ENCODE peak calls at places on chromosomes 6 and 20, in seven cellular contexts. J, R, M, G, K, T and W are unnamed samples.
A peak's percentile ranks its signal among the peaks of the same experiment; 100 is the strongest.

GRCh38 chr6:16270178-16270794 is 31.9 kb downstream of the GMPR start:
- DNase-seq in J (no peak), R (no peak), M (no peak), G (no peak), K (no peak), T (no peak), W (peak; percentile 87)

GRCh38 chr6:125918681-125919566 is 37.6 kb upstream of the HINT3 start:
- DNase-seq in J (no peak), R (peak; percentile 79), M (no peak), G (no peak), K (peak; percentile 35), T (peak; percentile 85), W (no peak)

GRCh38 chr20:45052698-45053440 is 48.1 kb downstream of the KCNS1 start:
- DNase-seq in J (no peak), R (no peak), M (no peak), G (no peak), K (no peak), T (peak; percentile 65), W (no peak)

GRCh38 chr6:13336553-13336952 is 8.2 kb upstream of the TBC1D7 start:
- DNase-seq in J (peak; percentile 80), R (peak; percentile 65), M (peak; percentile 80), G (peak; percentile 94), K (peak; percentile 63), T (peak; percentile 61), W (peak; percentile 94)

GRCh38 chr6:25007269-25007699 is 71.5 kb upstream of the RIPOR2 start:
- DNase-seq in J (no peak), R (no peak), M (no peak), G (no peak), K (no peak), T (no peak), W (no peak)

GRCh38 chr20:31767805-31768204 is 28.7 kb downstream of the TPX2 start:
- DNase-seq in J (no peak), R (no peak), M (no peak), G (no peak), K (no peak), T (no peak), W (no peak)

GRCh38 chr6:45655630-45656422 is 278.1 kb upstream of the SUPT3H start:
- DNase-seq in J (no peak), R (peak; percentile 99), M (peak; percentile 18), G (no peak), K (no peak), T (peak; percentile 98), W (no peak)

GRCh38 chr6:33967966-33968724 is 164.3 kb upstream of the MLN start:
- DNase-seq in J (peak; percentile 64), R (no peak), M (peak; percentile 19), G (no peak), K (no peak), T (no peak), W (peak; percentile 90)

GRCh38 chr6:166308769-166309589 is 787 bp upstream of the PRR18 start:
- DNase-seq in J (peak; percentile 38), R (no peak), M (no peak), G (no peak), K (no peak), T (no peak), W (peak; percentile 55)

GRCh38 chr6:151425561-151425960 is 26.4 kb downstream of the RMND1 start:
- DNase-seq in J (no peak), R (no peak), M (no peak), G (no peak), K (no peak), T (no peak), W (peak; percentile 61)

GRCh38 chr6:39493717-39494116 is 171.2 kb upstream of the KCNK16 start:
- DNase-seq in J (no peak), R (no peak), M (no peak), G (no peak), K (no peak), T (no peak), W (no peak)

GRCh38 chr6:141498980-141499379 is 633.7 kb upstream of the GJE1 start:
- DNase-seq in J (no peak), R (no peak), M (no peak), G (no peak), K (no peak), T (no peak), W (no peak)

GRCh38 chr6:118197539-118197938 is 290.5 kb downstream of the SLC35F1 start:
- DNase-seq in J (no peak), R (no peak), M (no peak), G (no peak), K (no peak), T (no peak), W (no peak)

GRCh38 chr6:41785689-41786450 is 1.6 kb upstream of the TOMM6 start:
- DNase-seq in J (no peak), R (no peak), M (no peak), G (peak; percentile 79), K (no peak), T (no peak), W (no peak)

GRCh38 chr6:43428112-43428570 is 800 bp downstream of the ABCC10 start:
- DNase-seq in J (no peak), R (no peak), M (peak; percentile 62), G (no peak), K (no peak), T (no peak), W (no peak)

GRCh38 chr6:4564746-4565145 is 211.5 kb upstream of the CDYL start:
- DNase-seq in J (no peak), R (no peak), M (no peak), G (no peak), K (no peak), T (no peak), W (no peak)

GRCh38 chr6:106939848-106940247 is 34.7 kb downstream of the CD24 start:
- DNase-seq in J (no peak), R (no peak), M (no peak), G (no peak), K (no peak), T (no peak), W (no peak)

GRCh38 chr20:2693286-2693995 is 861 bp downstream of the EBF4 start:
- DNase-seq in J (peak; percentile 90), R (no peak), M (peak; percentile 70), G (peak; percentile 84), K (peak; percentile 50), T (no peak), W (peak; percentile 75)

GRCh38 chr20:6660441-6660840 is 107.0 kb upstream of the BMP2 start:
- DNase-seq in J (no peak), R (no peak), M (no peak), G (no peak), K (no peak), T (no peak), W (no peak)

GRCh38 chr6:156334961-156335360 is 442.2 kb upstream of the ARID1B start:
- DNase-seq in J (no peak), R (no peak), M (no peak), G (no peak), K (no peak), T (no peak), W (no peak)

DNA sequence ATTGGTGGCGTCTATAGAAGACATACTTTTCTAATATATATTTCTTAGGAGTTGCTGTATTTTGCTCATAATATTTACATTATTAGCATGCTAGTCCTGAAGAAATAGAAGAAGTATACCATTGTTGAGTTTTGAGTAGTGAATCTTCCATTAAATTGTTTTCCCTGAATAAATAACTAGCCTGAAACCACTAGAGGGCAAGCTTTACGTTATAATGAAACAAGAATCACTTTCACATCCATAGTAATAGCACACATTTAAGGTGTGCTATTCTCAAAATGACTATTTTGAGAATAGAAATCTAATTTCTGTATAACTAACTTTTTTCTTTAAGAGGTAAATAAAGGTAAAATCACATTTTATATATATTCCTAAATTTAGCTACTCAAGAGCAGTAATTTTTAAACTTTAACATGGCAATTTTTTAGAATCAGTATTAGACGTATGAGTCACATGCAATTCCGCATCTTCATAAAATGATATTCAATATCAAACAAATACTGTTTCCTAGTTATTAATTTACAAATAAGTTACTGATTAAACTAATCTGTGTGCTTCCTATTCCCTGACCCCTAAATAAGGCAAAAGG is 213.2 kb upstream of the MANEA start:
- DNase-seq in J (peak; percentile 30), R (no peak), M (no peak), G (no peak), K (no peak), T (no peak), W (no peak)
- H3K4me3 ChIP-seq in J (no peak overlapping the region), R (no peak overlapping the region), M (no peak overlapping the region), G (no peak overlapping the region), K (no peak overlapping the region), T (no peak overlapping the region), W (no peak overlapping the region)

GRCh38 chr20:36374995-36375394 is 68.9 kb downstream of the DLGAP4 start:
- DNase-seq in J (no peak), R (no peak), M (no peak), G (no peak), K (no peak), T (no peak), W (no peak)

GRCh38 chr20:36371391-36371790 is 65.3 kb downstream of the DLGAP4 start:
- DNase-seq in J (no peak), R (no peak), M (no peak), G (no peak), K (no peak), T (no peak), W (no peak)

GRCh38 chr20:36372671-36373070 is 66.5 kb downstream of the DLGAP4 start:
- DNase-seq in J (no peak), R (no peak), M (no peak), G (no peak), K (no peak), T (no peak), W (no peak)

GRCh38 chr20:36370991-36371390 is 64.9 kb downstream of the DLGAP4 start:
- DNase-seq in J (no peak), R (no peak), M (no peak), G (no peak), K (no peak), T (no peak), W (no peak)

GRCh38 chr20:36373089-36373488 is 67.0 kb downstream of the DLGAP4 start:
- DNase-seq in J (no peak), R (no peak), M (no peak), G (no peak), K (no peak), T (no peak), W (no peak)
- H3K4me3 ChIP-seq in J (no peak overlapping the region), R (no peak overlapping the region), M (no peak overlapping the region), G (no peak overlapping the region), K (no peak overlapping the region), T (no peak overlapping the region), W (no peak overlapping the region)

DNA sequence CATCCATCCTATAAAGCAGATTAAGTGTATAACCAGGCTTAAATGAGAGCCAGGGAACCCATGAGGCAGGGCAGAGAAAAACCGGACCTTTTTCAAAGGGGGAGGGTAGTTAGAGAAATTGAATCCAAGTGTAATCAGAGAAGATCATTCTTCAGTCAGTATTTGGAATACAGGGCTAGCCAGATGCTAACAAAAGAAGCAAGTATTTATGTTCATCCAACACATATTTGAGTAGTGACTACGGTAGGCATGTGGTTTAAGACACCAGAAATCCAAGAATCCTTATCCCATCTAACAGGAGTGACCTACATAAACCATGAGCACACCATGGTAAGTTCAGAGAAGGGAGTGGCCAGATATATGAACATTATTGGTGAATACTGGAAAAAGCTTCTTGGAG is 46.8 kb upstream of the FAM83C start:
- DNase-seq in J (no peak), R (peak; percentile 85), M (no peak), G (no peak), K (no peak), T (peak; percentile 74), W (no peak)
- H3K4me3 ChIP-seq in J (no peak overlapping the region), R (no peak overlapping the region), M (no peak overlapping the region), G (no peak overlapping the region), K (no peak overlapping the region), T (no peak overlapping the region), W (no peak overlapping the region)

DNA sequence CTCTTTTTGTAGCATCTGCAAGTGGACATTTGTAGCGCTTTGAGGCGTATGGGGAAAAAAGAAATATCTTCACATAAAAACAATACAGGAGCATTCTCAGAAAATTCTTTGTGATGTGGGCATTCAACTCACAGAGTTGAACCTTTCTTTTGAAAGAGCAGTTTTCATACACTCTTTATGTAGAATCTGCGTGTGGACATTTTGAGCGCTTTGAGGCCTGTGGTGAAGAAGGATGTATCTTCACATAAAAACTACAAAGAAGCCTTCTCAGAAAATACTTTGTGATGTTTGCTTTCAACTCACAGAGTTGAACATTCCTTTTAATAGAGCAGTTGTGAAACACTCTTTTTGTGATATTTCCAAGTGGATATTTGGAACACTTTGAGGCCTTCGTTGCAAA is 598.4 kb upstream of the ZNF337 start:
- DNase-seq in J (no peak), R (no peak), M (no peak), G (no peak), K (no peak), T (no peak), W (no peak)
- H3K4me3 ChIP-seq in J (no peak overlapping the region), R (no peak overlapping the region), M (no peak overlapping the region), G (no peak overlapping the region), K (no peak overlapping the region), T (no peak overlapping the region), W (no peak overlapping the region)